ENCODE peak calls at places on chromosomes 11 and 22, in nine cellular contexts. O is GM23248, Q is neural progenitor cell, W is tibial artery, V is heart right ventricle, L is GM23338, Z is transverse colon, H is psoas muscle, J is tibial nerve. G is an unnamed sample. For H3K27me3, the result is how much of the 10 kb centered on the place peaks cover.

GRCh38 chr11:46906596-46906995 is 11.8 kb downstream of the LRP4 start:
- DNase-seq in H (no peak), Z (no peak), W (no peak), O (no peak), J (no peak), L (peak), V (no peak), Q (peak), G (no peak)

GRCh38 chr22:39456262-39457046 is at the start of gene MGAT3:
- DNase-seq in H (no peak), W (no peak), J (no peak), Q (no peak), V (no peak), L (no peak), Z (no peak), O (peak), G (no peak)

GRCh38 chr11:58622344-58622743 is at the start of gene CNTF:
- DNase-seq in O (peak), L (no peak), Q (no peak), V (no peak), H (no peak), Z (no peak), W (no peak), J (no peak), G (no peak)

GRCh38 chr11:67450796-67451657 is 1.5 kb downstream of the GPR152 start:
- DNase-seq in L (no peak), H (no peak), O (no peak), Z (no peak), W (no peak), Q (peak), V (no peak), J (no peak), G (no peak)

GRCh38 chr11:61071880-61072279 is 30.4 kb upstream of the CD5 start:
- DNase-seq in O (no peak), H (no peak), J (no peak), Z (no peak), W (no peak), V (no peak), Q (peak), L (no peak), G (no peak)

GRCh38 chr22:20092477-20092854 is 12.4 kb downstream of the DGCR8 start:
- DNase-seq in Z (no peak), J (no peak), L (no peak), Q (no peak), V (no peak), H (no peak), O (no peak), W (no peak), G (no peak)

GRCh38 chr11:68216171-68216938 is 3.3 kb upstream of the KMT5B start:
- DNase-seq in Z (peak), V (peak), L (no peak), H (peak), W (no peak), O (no peak), J (no peak), Q (no peak), G (no peak)

GRCh38 chr11:113681282-113681681 is 24.8 kb downstream of the TMPRSS5 start:
- DNase-seq in Q (no peak), W (no peak), Z (no peak), J (no peak), V (no peak), H (no peak), L (no peak), O (no peak), G (no peak)

DNA sequence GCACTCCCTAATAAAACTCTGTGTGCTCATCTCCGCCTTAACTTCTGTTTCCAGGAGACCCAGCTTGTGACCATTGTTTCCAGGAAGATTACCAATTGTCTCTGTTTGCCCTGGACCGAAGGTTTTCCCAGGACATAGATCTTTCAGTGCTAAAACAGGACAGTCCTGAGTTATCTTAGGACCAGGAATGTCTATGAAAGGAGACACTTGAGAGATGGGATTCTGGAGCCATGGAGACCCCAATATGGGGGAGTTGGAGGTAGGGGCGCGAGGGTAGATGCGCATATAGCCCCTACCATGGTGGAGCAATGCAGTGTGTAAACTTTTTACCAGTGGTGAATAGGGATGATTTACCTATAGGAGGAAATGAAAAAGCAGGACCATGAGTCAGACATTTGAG is 10.2 kb upstream of the PRAME start:
- DNase-seq in Q (no peak), O (no peak), W (no peak), H (no peak), L (no peak), J (no peak), V (no peak), Z (no peak), G (no peak)
- H3K27me3 ChIP-seq in Q (half or more), O (under half), W (under half), H (under half), L (half or more), J (under half), V (under half), Z (under half), G (under half)

GRCh38 chr11:11760838-11761237 is 80.9 kb upstream of the USP47 start:
- DNase-seq in Z (no peak), J (no peak), Q (no peak), H (no peak), V (no peak), O (no peak), W (no peak), L (no peak), G (peak)

GRCh38 chr11:11752688-11753087 is 89.1 kb upstream of the USP47 start:
- DNase-seq in O (no peak), J (no peak), H (no peak), L (peak), W (no peak), Q (peak), Z (no peak), V (no peak), G (no peak)

GRCh38 chr11:11758603-11759196 is 83.1 kb upstream of the USP47 start:
- DNase-seq in L (no peak), Q (no peak), Z (no peak), O (no peak), J (no peak), H (no peak), V (no peak), W (no peak), G (peak)

GRCh38 chr11:11757871-11758270 is 83.9 kb upstream of the USP47 start:
- DNase-seq in V (no peak), J (no peak), O (peak), Z (no peak), H (no peak), Q (peak), W (no peak), L (no peak), G (no peak)
- H3K27me3 ChIP-seq in V (under half), J (under half), O (half or more), Z (under half), H (under half), Q (under half), W (under half), L (under half), G (under half)

GRCh38 chr11:2523821-2524391 is 79.1 kb downstream of the KCNQ1 start:
- DNase-seq in Q (peak), O (no peak), Z (peak), J (no peak), W (no peak), L (no peak), H (peak), V (peak), G (peak)
- H3K27me3 ChIP-seq in Q (half or more), O (under half), Z (under half), J (under half), W (half or more), L (under half), H (under half), V (under half), G (under half)

DNA sequence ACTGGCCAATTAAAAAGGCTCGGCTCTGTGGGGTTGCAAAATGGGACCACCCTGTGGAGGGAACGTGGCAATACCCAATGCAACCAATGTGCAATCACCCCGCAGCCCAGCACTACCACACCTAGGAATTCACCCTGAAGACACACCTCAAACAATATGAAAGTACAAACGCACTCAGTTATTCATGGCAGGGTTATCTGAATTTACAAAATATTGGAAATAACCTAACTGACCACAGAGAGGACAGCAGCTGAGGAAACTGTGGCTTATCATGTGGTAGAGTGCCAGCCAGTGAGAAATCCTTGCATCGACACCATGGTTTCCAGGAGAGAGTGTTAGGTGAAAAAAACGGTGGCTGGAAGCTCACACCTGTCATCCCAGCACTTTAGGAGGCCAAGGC is 18.7 kb downstream of the ALG12 start:
- DNase-seq in J (no peak), O (no peak), V (no peak), W (no peak), H (no peak), L (no peak), Q (no peak), Z (no peak), G (no peak)
- H3K27me3 ChIP-seq in J (under half), O (under half), V (under half), W (under half), H (under half), L (under half), Q (under half), Z (under half), G (under half)

GRCh38 chr22:46537221-46537945 is at the start of gene CELSR1:
- DNase-seq in W (no peak), H (peak), Q (peak), L (peak), V (no peak), J (no peak), Z (peak), O (peak), G (no peak)
- H3K27me3 ChIP-seq in W (half or more), H (under half), Q (under half), L (under half), V (half or more), J (under half), Z (half or more), O (under half), G (under half)

G was measured in esophagus muscularis mucosa.